ENCODE peak calls at places on chromosomes 5 and 9, in four cellular contexts. T, O, G and I are unnamed samples.

GRCh38 chr5:65263291-65263690 is 218.4 kb downstream of the ADAMTS6 start:
- DNase-seq in T (no peak), O (no peak), G (no peak), I (no peak)

GRCh38 chr5:76303917-76304316 is 99.2 kb upstream of the IQGAP2 start:
- DNase-seq in T (peak), O (no peak), G (peak), I (peak)

GRCh38 chr5:54991446-54991845 is 6.1 kb upstream of the ESM1 start:
- DNase-seq in T (no peak), O (no peak), G (no peak), I (no peak)

GRCh38 chr5:9009931-9010652 is 535.8 kb downstream of the SEMA5A start:
- DNase-seq in T (no peak), O (no peak), G (no peak), I (no peak)

GRCh38 chr5:72667708-72668107 is 148.8 kb upstream of the TNPO1 start:
- DNase-seq in T (no peak), O (no peak), G (no peak), I (no peak)

GRCh38 chr9:38224941-38225340 is 155.9 kb upstream of the SHB start:
- DNase-seq in T (no peak), O (no peak), G (no peak), I (no peak)

GRCh38 chr5:13478831-13479465 is 465.5 kb downstream of the DNAH5 start:
- DNase-seq in T (no peak), O (peak), G (peak), I (peak)

GRCh38 chr9:70352356-70352755 is 62.1 kb downstream of the KLF9 start:
- DNase-seq in T (no peak), O (no peak), G (peak), I (no peak)

GRCh38 chr9:26243722-26244121 is 565.5 kb upstream of the TUSC1 start:
- DNase-seq in T (no peak), O (no peak), G (peak), I (no peak)

GRCh38 chr5:57931807-57932206 is 449.2 kb upstream of the ACTBL2 start:
- DNase-seq in T (no peak), O (no peak), G (no peak), I (no peak)

GRCh38 chr5:69288668-69289067 is 43.9 kb downstream of the CCDC125 start:
- DNase-seq in T (no peak), O (no peak), G (no peak), I (no peak)

GRCh38 chr9:100674419-100675122 is 96.7 kb downstream of the CAVIN4 start:
- DNase-seq in T (no peak), O (no peak), G (no peak), I (no peak)

GRCh38 chr9:72809586-72809985 is 143.3 kb downstream of the ALDH1A1 start:
- DNase-seq in T (no peak), O (no peak), G (no peak), I (no peak)

GRCh38 chr9:72807765-72808445 is 144.9 kb downstream of the ALDH1A1 start:
- DNase-seq in T (no peak), O (no peak), G (peak), I (peak)

GRCh38 chr9:72812622-72813111 is 140.2 kb downstream of the ALDH1A1 start:
- DNase-seq in T (no peak), O (no peak), G (no peak), I (no peak)

GRCh38 chr9:72813544-72813943 is 139.3 kb downstream of the ALDH1A1 start:
- DNase-seq in T (no peak), O (no peak), G (no peak), I (no peak)

DNA sequence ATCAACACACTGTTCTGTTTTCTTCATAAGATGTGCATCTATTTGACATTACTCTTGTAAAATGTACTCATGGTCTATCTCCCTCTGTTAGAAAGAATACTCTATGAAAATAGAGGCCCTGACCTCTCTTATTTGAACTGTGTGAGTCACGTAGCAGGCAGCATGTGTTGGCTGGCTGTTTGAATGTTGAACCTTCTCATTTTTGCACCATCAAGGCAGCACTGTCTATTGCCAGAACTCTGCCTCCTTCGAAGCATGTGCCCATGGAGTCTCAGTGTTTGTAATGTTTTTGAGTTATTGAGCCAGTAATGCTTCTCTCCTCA is 144.4 kb downstream of the ALDH1A1 start:
- DNase-seq in T (no peak), O (no peak), G (no peak), I (no peak)
- TF ChIP-seq CTCF in T (no peak), O (no peak), G (no peak), I (no peak)

DNA sequence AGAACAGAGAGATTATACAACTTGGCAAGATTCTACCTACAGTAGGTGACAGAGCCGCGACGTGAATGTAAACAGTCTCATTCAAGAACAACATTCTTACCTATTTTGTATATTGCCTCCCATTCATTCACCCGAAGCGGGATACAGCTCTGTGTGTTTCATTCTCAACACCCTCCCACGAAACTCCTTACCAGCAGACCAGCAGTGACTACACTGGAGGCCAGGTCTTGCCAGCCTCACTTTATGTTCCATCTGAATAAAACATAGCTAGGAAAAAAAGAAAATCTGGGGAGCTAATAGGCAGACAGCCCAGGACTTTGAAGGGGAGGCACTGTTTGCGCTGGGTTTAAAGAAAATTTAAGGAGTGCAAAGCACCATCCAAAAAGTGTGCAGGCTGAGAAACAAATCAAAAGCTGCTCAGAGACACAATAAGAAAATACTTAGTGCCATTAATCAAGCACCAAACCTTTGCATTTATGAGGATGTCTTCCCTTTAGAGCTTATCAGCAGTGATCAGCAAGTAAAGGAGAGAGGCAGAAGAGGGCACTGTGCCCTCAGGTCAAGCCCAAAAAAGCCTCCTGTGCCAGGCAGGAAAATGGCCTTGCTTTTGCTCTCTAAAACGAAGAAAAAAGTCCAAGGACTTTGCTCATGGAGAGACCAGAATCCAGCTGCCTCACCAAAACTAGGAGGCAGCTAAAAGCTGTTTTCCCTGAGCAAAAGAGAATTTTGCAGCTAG is 295.2 kb downstream of the BNC2 start:
- DNase-seq in T (no peak), O (no peak), G (peak), I (no peak)
- TF ChIP-seq CTCF in T (no peak), O (no peak), G (peak), I (no peak)

DNA sequence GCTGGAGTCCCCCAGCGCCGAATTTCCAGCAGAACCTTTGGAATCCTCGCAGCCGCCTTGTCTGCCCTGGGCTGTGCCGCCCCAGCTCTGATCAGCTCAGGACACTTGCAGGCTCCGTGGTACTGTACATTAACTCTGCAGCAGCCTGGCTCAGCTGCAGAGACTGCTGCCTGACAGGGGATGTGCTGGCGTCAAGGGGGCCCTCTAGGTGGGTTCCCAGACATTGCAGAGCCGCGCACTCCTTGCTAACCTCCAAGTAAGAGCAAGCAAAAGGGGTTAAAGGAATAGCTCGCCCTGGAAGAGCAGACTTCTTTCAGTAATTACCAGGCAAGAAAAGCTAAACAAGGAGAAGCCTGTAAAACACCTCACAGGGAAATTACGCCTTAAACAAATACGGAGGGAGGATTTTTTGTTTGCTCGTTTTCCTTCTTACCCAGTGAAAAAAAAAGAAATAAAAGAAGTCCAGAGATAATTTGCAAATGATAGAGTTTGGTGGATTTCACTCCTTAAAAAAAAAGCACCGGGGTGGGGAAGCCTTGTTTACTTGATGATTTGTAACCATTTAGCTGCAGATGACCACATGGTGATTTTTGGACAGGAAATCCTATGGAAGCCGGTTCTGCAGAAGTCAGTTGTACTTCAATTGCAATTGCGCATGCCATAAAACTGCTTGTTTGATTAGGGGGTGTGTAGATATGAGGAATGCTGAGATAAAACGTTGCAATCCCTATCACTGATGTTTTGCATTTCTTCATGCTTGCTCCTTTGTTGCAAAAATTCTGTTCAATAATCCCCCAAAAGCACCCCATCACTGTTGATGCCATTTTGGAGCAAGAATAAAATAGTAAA is 305.8 kb downstream of the PDE4D start:
- DNase-seq in T (peak), O (peak), G (peak), I (no peak)
- TF ChIP-seq CTCF in T (no peak), O (peak), G (no peak), I (no peak)

GRCh38 chr5:6525422-6525821 is 76.8 kb downstream of the UBE2QL1 start:
- DNase-seq in T (no peak), O (no peak), G (no peak), I (no peak)

GRCh38 chr5:6527749-6528455 is 79.2 kb downstream of the UBE2QL1 start:
- DNase-seq in T (no peak), O (no peak), G (no peak), I (no peak)

GRCh38 chr5:6522983-6523382 is 74.3 kb downstream of the UBE2QL1 start:
- DNase-seq in T (no peak), O (no peak), G (no peak), I (no peak)

GRCh38 chr5:6522337-6522736 is 73.7 kb downstream of the UBE2QL1 start:
- DNase-seq in T (no peak), O (no peak), G (no peak), I (no peak)

DNA sequence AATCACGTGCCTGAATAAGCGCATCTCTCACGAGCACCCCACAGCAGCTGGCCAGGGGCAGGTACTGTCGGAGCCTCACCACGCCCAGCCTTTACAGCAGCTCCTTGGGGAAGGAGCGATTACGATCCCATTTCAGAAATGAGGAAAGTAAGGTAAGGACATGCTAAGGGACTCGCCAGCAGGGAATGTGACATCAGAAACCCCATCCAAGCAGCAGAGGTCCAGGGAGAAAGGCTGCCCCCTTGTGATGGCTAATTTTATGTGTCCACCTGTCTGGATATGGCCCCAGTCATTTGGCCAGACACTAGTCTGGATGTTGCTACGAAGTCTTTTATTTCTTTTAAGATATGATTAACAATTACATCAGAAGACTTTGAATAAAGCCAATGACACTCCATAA is 77.3 kb downstream of the UBE2QL1 start:
- DNase-seq in T (no peak), O (peak), G (peak), I (peak)
- TF ChIP-seq CTCF in T (no peak), O (peak), G (peak), I (peak)

DNA sequence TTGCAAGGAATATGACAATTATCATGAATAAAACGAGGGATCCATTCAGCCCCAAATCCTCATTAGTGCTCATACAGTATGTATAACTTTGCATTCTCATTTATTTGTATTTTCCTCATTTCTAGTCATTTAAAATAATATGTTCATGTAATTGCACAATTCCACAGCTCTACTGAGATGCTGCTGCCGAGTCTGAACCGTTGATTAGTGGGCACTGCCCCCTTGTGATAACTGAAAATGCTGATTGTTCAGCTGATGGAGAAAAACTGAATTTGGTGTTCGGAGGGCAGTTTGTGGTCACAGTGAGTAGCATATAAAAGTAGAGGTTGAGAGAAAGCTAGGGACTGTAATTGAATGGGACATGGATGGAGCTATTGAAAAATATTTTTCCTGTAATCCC is 12.2 kb upstream of the GPR151 start:
- DNase-seq in T (no peak), O (no peak), G (peak), I (no peak)
- TF ChIP-seq CTCF in T (no peak), O (no peak), G (peak), I (no peak)

GRCh38 chr5:133899506-133899905 is 68.9 kb downstream of the C5orf15 start:
- DNase-seq in T (no peak), O (no peak), G (no peak), I (no peak)
- TF ChIP-seq CTCF in T (no peak), O (no peak), G (no peak), I (no peak)